ENCODE peak calls at places on chromosome 15, in seven cellular contexts. T is stimulated activated CD4-positive, alpha-beta T cell treated with anti-CD3 and anti-CD28 coated beads, Interleukin-12 subunit alpha, Interleukin-12 subunit beta, amount 100 ng/mL, for 48 hours; L is fibroblast of mammary gland; D is activated naive CD8-positive, alpha-beta T cell treated with anti-CD3 and anti-CD28 coated beads, Interleukin-2, amount 50 U/mL, for 16 hours; K is stomach; Y is upper lobe of right lung; A is adrenal gland. C is an unnamed sample.

GRCh38 chr15:29094711-29095110 is 174.9 kb downstream of the NSMCE3 start:
- DNase-seq in T (no peak), L (no peak), D (no peak), K (no peak), Y (no peak), A (no peak), C (no peak)

GRCh38 chr15:70474367-70474681 is 289.0 kb downstream of the UACA start:
- DNase-seq in T (no peak), L (no peak), D (no peak), K (no peak), Y (no peak), A (no peak), C (no peak)

GRCh38 chr15:91456251-91456718 is 356.2 kb downstream of the SV2B start:
- DNase-seq in T (no peak), L (peak; percentile 63), D (no peak), K (no peak), Y (no peak), A (no peak), C (peak; percentile 53)

GRCh38 chr15:86278586-86278985 is 198.9 kb downstream of the AGBL1 start:
- DNase-seq in T (no peak), L (no peak), D (no peak), K (no peak), Y (no peak), A (no peak), C (no peak)

GRCh38 chr15:29312387-29312786 is 42.8 kb upstream of the NSMCE3 start:
- DNase-seq in T (no peak), L (peak; percentile 34), D (no peak), K (no peak), Y (no peak), A (no peak), C (peak; percentile 76)

GRCh38 chr15:100254694-100255093 is 87.1 kb downstream of the ADAMTS17 start:
- DNase-seq in T (no peak), L (no peak), D (no peak), K (no peak), Y (no peak), A (no peak), C (no peak)

GRCh38 chr15:95551580-95551979 is 778.9 kb upstream of the NR2F2 start:
- DNase-seq in T (no peak), L (no peak), D (no peak), K (no peak), Y (no peak), A (no peak), C (peak; percentile 11)

GRCh38 chr15:28110416-28110975 is 11.4 kb upstream of the OCA2 start:
- DNase-seq in T (no peak), L (no peak), D (no peak), K (no peak), Y (no peak), A (no peak), C (no peak)

GRCh38 chr15:41557673-41558399 is 1.2 kb upstream of the TYRO3 start:
- DNase-seq in T (peak; percentile 57), L (peak; percentile 66), D (peak; percentile 30), K (peak; percentile 69), Y (peak; percentile 82), A (peak; percentile 80), C (peak; percentile 85)

GRCh38 chr15:56808160-56808559 is 74.9 kb upstream of the ZNF280D start:
- DNase-seq in T (no peak), L (no peak), D (no peak), K (no peak), Y (no peak), A (no peak), C (no peak)

GRCh38 chr15:76328106-76328696 is 8.4 kb upstream of the ISL2 start:
- DNase-seq in T (no peak), L (no peak), D (no peak), K (no peak), Y (no peak), A (no peak), C (no peak)

C was measured in choroid plexus epithelial cell.